ENCODE peak calls at places on chromosomes 12 and 14, in ten cellular contexts. P is GM23248, Q is activated T-cell treated with anti-CD3 and anti-CD28 coated beads for 24 hours, V is foreskin fibroblast, C is GM19239, W is NCI-H2029, Y is HS-5, E is EH, R is GM20000, O is occipital lobe. T is an unnamed sample.

GRCh38 chr14:99650189-99650588 is 5.3 kb downstream of the HHIPL1 start:
- DNase-seq in R (no peak), Q (no peak), V (no peak), P (no peak), E (no peak), W (no peak), O (no peak), Y (no peak), C (no peak), T (no peak)

GRCh38 chr12:130076126-130076525 is 86.1 kb upstream of the FZD10 start:
- DNase-seq in V (no peak), R (no peak), O (no peak), P (no peak), E (no peak), Y (no peak), C (no peak), W (no peak), Q (no peak), T (no peak)

GRCh38 chr14:102196436-102197230 is 56.9 kb downstream of the WDR20 start:
- DNase-seq in E (peak; percentile 24), P (no peak), Y (no peak), W (no peak), Q (no peak), V (peak; percentile 49), C (no peak), O (peak; percentile 76), R (no peak), T (no peak)

GRCh38 chr14:44966601-44967336 is 4.8 kb downstream of the TOGARAM1 start:
- DNase-seq in O (no peak), W (no peak), Y (no peak), R (no peak), C (no peak), Q (no peak), P (peak; percentile 13), E (no peak), V (peak; percentile 17), T (no peak)

GRCh38 chr14:62592877-62593276 is 452.4 kb downstream of the KCNH5 start:
- DNase-seq in Q (no peak), P (no peak), V (peak; percentile 50), O (no peak), W (no peak), Y (no peak), R (no peak), C (no peak), E (no peak), T (no peak)

GRCh38 chr14:77014004-77014604 is 14.4 kb downstream of the IRF2BPL start:
- DNase-seq in W (no peak), R (no peak), O (peak; percentile 27), E (peak; percentile 83), C (no peak), Y (no peak), P (no peak), Q (no peak), V (no peak), T (no peak)

GRCh38 chr12:19712041-19712440 is 272.7 kb downstream of the AEBP2 start:
- DNase-seq in E (peak; percentile 94), Q (no peak), Y (peak; percentile 64), C (no peak), V (peak; percentile 74), W (no peak), O (no peak), P (peak; percentile 77), R (no peak), T (no peak)

GRCh38 chr14:21056520-21057163 is 980 bp upstream of the RNASE8 start:
- DNase-seq in W (no peak), Y (no peak), Q (no peak), C (no peak), P (peak; percentile 69), R (no peak), O (no peak), E (peak; percentile 63), V (peak; percentile 73), T (no peak)

GRCh38 chr14:53613404-53614253 is 343.0 kb downstream of the BMP4 start:
- DNase-seq in Y (no peak), E (no peak), C (peak; percentile 44), W (peak; percentile 44), O (no peak), P (no peak), R (peak; percentile 80), V (peak; percentile 25), Q (no peak), T (peak; percentile 94)

GRCh38 chr12:15608406-15608805 is 180.8 kb downstream of the EPS8 start:
- DNase-seq in Y (no peak), C (no peak), W (no peak), O (no peak), R (no peak), E (no peak), P (no peak), Q (no peak), V (no peak), T (no peak)

GRCh38 chr12:98594050-98594853 is 766 bp downstream of the SLC25A3 start:
- DNase-seq in P (peak; percentile 71), C (no peak), V (peak; percentile 57), Q (no peak), Y (no peak), O (no peak), W (peak; percentile 5), R (no peak), E (peak; percentile 48), T (peak; percentile 60)

GRCh38 chr12:114682920-114683708 is 861 bp downstream of the TBX3 start:
- DNase-seq in W (no peak), P (peak; percentile 72), Q (no peak), C (no peak), R (no peak), Y (no peak), E (peak; percentile 32), O (no peak), V (peak; percentile 25), T (no peak)

GRCh38 chr12:118436002-118436724 is 59.8 kb downstream of the SUDS3 start:
- DNase-seq in P (peak; percentile 6), R (peak; percentile 14), Q (no peak), C (no peak), W (no peak), E (peak; percentile 30), O (no peak), V (no peak), Y (no peak), T (peak; percentile 82)